ENCODE peak calls at places on chromosomes 5 and 9, in six cellular contexts. One of them, this sample, is unnamed.
A peak's percentile ranks its signal among the peaks of the same experiment; 100 is the strongest.

GRCh38 chr5:132506094-132506692 is 15.6 kb upstream of the IRF1 start:
- DNase-seq in NAMALWA: peak; percentile 73
- DNase-seq in stimulated activated CD8-positive, alpha-beta memory T cell treated with anti-CD3 and anti-CD28 coated beads, Interleukin-7, amount 100 ng/mL, for 1 hour: no peak
- DNase-seq in renal cortical epithelial cell: peak; percentile 79
- DNase-seq in GM20000: peak; percentile 63
- DNase-seq in M059J: peak; percentile 95
- DNase-seq in this sample: no peak

GRCh38 chr9:32899181-32899580 is 102.2 kb downstream of the APTX start:
- DNase-seq in NAMALWA: peak; percentile 9
- DNase-seq in stimulated activated CD8-positive, alpha-beta memory T cell treated with anti-CD3 and anti-CD28 coated beads, Interleukin-7, amount 100 ng/mL, for 1 hour: no peak
- DNase-seq in renal cortical epithelial cell: no peak
- DNase-seq in GM20000: no peak
- DNase-seq in M059J: peak; percentile 34
- DNase-seq in this sample: no peak

GRCh38 chr5:133257977-133258376 is 206.2 kb downstream of the HSPA4 start:
- DNase-seq in NAMALWA: no peak
- DNase-seq in stimulated activated CD8-positive, alpha-beta memory T cell treated with anti-CD3 and anti-CD28 coated beads, Interleukin-7, amount 100 ng/mL, for 1 hour: no peak
- DNase-seq in renal cortical epithelial cell: no peak
- DNase-seq in GM20000: no peak
- DNase-seq in M059J: no peak
- DNase-seq in this sample: no peak

GRCh38 chr5:122129332-122129731 is at the start of gene ZNF474:
- DNase-seq in NAMALWA: no peak
- DNase-seq in stimulated activated CD8-positive, alpha-beta memory T cell treated with anti-CD3 and anti-CD28 coated beads, Interleukin-7, amount 100 ng/mL, for 1 hour: no peak
- DNase-seq in renal cortical epithelial cell: peak; percentile 99
- DNase-seq in GM20000: no peak
- DNase-seq in M059J: peak; percentile 99
- DNase-seq in this sample: peak; percentile 60

GRCh38 chr5:117102591-117102990 is 528.0 kb upstream of the SEMA6A start:
- DNase-seq in NAMALWA: no peak
- DNase-seq in stimulated activated CD8-positive, alpha-beta memory T cell treated with anti-CD3 and anti-CD28 coated beads, Interleukin-7, amount 100 ng/mL, for 1 hour: no peak
- DNase-seq in renal cortical epithelial cell: no peak
- DNase-seq in GM20000: no peak
- DNase-seq in M059J: no peak
- DNase-seq in this sample: no peak

GRCh38 chr5:133919148-133920136 is 49.0 kb downstream of the C5orf15 start:
- DNase-seq in NAMALWA: peak; percentile 53
- DNase-seq in stimulated activated CD8-positive, alpha-beta memory T cell treated with anti-CD3 and anti-CD28 coated beads, Interleukin-7, amount 100 ng/mL, for 1 hour: no peak
- DNase-seq in renal cortical epithelial cell: no peak
- DNase-seq in GM20000: no peak
- DNase-seq in M059J: no peak
- DNase-seq in this sample: no peak

GRCh38 chr9:115930472-115930871 is 223.1 kb upstream of the PAPPA start:
- DNase-seq in NAMALWA: no peak
- DNase-seq in stimulated activated CD8-positive, alpha-beta memory T cell treated with anti-CD3 and anti-CD28 coated beads, Interleukin-7, amount 100 ng/mL, for 1 hour: no peak
- DNase-seq in renal cortical epithelial cell: peak; percentile 17
- DNase-seq in GM20000: no peak
- DNase-seq in M059J: peak; percentile 44
- DNase-seq in this sample: no peak

GRCh38 chr9:94672811-94673487 is 33.6 kb upstream of the FBP1 start:
- DNase-seq in NAMALWA: no peak
- DNase-seq in stimulated activated CD8-positive, alpha-beta memory T cell treated with anti-CD3 and anti-CD28 coated beads, Interleukin-7, amount 100 ng/mL, for 1 hour: no peak
- DNase-seq in renal cortical epithelial cell: peak; percentile 86
- DNase-seq in GM20000: no peak
- DNase-seq in M059J: peak; percentile 91
- DNase-seq in this sample: no peak

GRCh38 chr5:35540002-35540401 is 77.7 kb upstream of the SPEF2 start:
- DNase-seq in NAMALWA: no peak
- DNase-seq in stimulated activated CD8-positive, alpha-beta memory T cell treated with anti-CD3 and anti-CD28 coated beads, Interleukin-7, amount 100 ng/mL, for 1 hour: no peak
- DNase-seq in renal cortical epithelial cell: no peak
- DNase-seq in GM20000: no peak
- DNase-seq in M059J: no peak
- DNase-seq in this sample: no peak

GRCh38 chr5:169099801-169100734 is 200.9 kb downstream of the SLIT3 start:
- DNase-seq in NAMALWA: no peak
- DNase-seq in stimulated activated CD8-positive, alpha-beta memory T cell treated with anti-CD3 and anti-CD28 coated beads, Interleukin-7, amount 100 ng/mL, for 1 hour: no peak
- DNase-seq in renal cortical epithelial cell: no peak
- DNase-seq in GM20000: no peak
- DNase-seq in M059J: peak; percentile 47
- DNase-seq in this sample: no peak

GRCh38 chr9:98642661-98643312 is 65.9 kb downstream of the GABBR2 start:
- DNase-seq in NAMALWA: no peak
- DNase-seq in stimulated activated CD8-positive, alpha-beta memory T cell treated with anti-CD3 and anti-CD28 coated beads, Interleukin-7, amount 100 ng/mL, for 1 hour: no peak
- DNase-seq in renal cortical epithelial cell: no peak
- DNase-seq in GM20000: no peak
- DNase-seq in M059J: no peak
- DNase-seq in this sample: no peak

GRCh38 chr9:88645172-88645868 is 110.3 kb downstream of the NXNL2 start:
- DNase-seq in NAMALWA: no peak
- DNase-seq in stimulated activated CD8-positive, alpha-beta memory T cell treated with anti-CD3 and anti-CD28 coated beads, Interleukin-7, amount 100 ng/mL, for 1 hour: no peak
- DNase-seq in renal cortical epithelial cell: no peak
- DNase-seq in GM20000: no peak
- DNase-seq in M059J: no peak
- DNase-seq in this sample: no peak

GRCh38 chr9:119177141-119177540 is 192.1 kb downstream of the BRINP1 start:
- DNase-seq in NAMALWA: no peak
- DNase-seq in stimulated activated CD8-positive, alpha-beta memory T cell treated with anti-CD3 and anti-CD28 coated beads, Interleukin-7, amount 100 ng/mL, for 1 hour: no peak
- DNase-seq in renal cortical epithelial cell: no peak
- DNase-seq in GM20000: no peak
- DNase-seq in M059J: no peak
- DNase-seq in this sample: no peak

GRCh38 chr9:95370064-95370463 is 52.6 kb upstream of the FANCC start:
- DNase-seq in NAMALWA: no peak
- DNase-seq in stimulated activated CD8-positive, alpha-beta memory T cell treated with anti-CD3 and anti-CD28 coated beads, Interleukin-7, amount 100 ng/mL, for 1 hour: no peak
- DNase-seq in renal cortical epithelial cell: no peak
- DNase-seq in GM20000: no peak
- DNase-seq in M059J: no peak
- DNase-seq in this sample: peak; percentile 17

GRCh38 chr9:84823426-84824271 is 154.1 kb downstream of the NTRK2 start:
- DNase-seq in NAMALWA: no peak
- DNase-seq in stimulated activated CD8-positive, alpha-beta memory T cell treated with anti-CD3 and anti-CD28 coated beads, Interleukin-7, amount 100 ng/mL, for 1 hour: no peak
- DNase-seq in renal cortical epithelial cell: peak; percentile 26
- DNase-seq in GM20000: no peak
- DNase-seq in M059J: no peak
- DNase-seq in this sample: no peak

GRCh38 chr5:73764586-73764985 is 138.6 kb downstream of the ARHGEF28 start:
- DNase-seq in NAMALWA: no peak
- DNase-seq in stimulated activated CD8-positive, alpha-beta memory T cell treated with anti-CD3 and anti-CD28 coated beads, Interleukin-7, amount 100 ng/mL, for 1 hour: no peak
- DNase-seq in renal cortical epithelial cell: peak; percentile 81
- DNase-seq in GM20000: no peak
- DNase-seq in M059J: peak; percentile 94
- DNase-seq in this sample: no peak

GRCh38 chr5:141641634-141642278 is 5.0 kb downstream of the RELL2 start:
- DNase-seq in NAMALWA: peak; percentile 24
- DNase-seq in stimulated activated CD8-positive, alpha-beta memory T cell treated with anti-CD3 and anti-CD28 coated beads, Interleukin-7, amount 100 ng/mL, for 1 hour: no peak
- DNase-seq in renal cortical epithelial cell: peak; percentile 95
- DNase-seq in GM20000: peak; percentile 56
- DNase-seq in M059J: peak; percentile 86
- DNase-seq in this sample: no peak

GRCh38 chr9:72826954-72827953 is 125.6 kb downstream of the ALDH1A1 start:
- DNase-seq in NAMALWA: no peak
- DNase-seq in stimulated activated CD8-positive, alpha-beta memory T cell treated with anti-CD3 and anti-CD28 coated beads, Interleukin-7, amount 100 ng/mL, for 1 hour: no peak
- DNase-seq in renal cortical epithelial cell: peak; percentile 72
- DNase-seq in GM20000: no peak
- DNase-seq in M059J: no peak
- DNase-seq in this sample: no peak

GRCh38 chr5:35781181-35781580 is 75.5 kb upstream of the IL7R start:
- DNase-seq in NAMALWA: no peak
- DNase-seq in stimulated activated CD8-positive, alpha-beta memory T cell treated with anti-CD3 and anti-CD28 coated beads, Interleukin-7, amount 100 ng/mL, for 1 hour: no peak
- DNase-seq in renal cortical epithelial cell: no peak
- DNase-seq in GM20000: no peak
- DNase-seq in M059J: no peak
- DNase-seq in this sample: no peak

GRCh38 chr5:179322071-179323025 is 22.9 kb downstream of the ADAMTS2 start:
- DNase-seq in NAMALWA: no peak
- DNase-seq in stimulated activated CD8-positive, alpha-beta memory T cell treated with anti-CD3 and anti-CD28 coated beads, Interleukin-7, amount 100 ng/mL, for 1 hour: no peak
- DNase-seq in renal cortical epithelial cell: no peak
- DNase-seq in GM20000: no peak
- DNase-seq in M059J: no peak
- DNase-seq in this sample: no peak

This sample was measured in ureter.